ENCODE peak calls at places on chromosomes 13 and 19, in four cellular contexts. One of them, this sample, is unnamed.

GRCh38 chr19:50796634-50797428 is 6.6 kb downstream of the ACP4 start:
- DNase-seq in NCI-H446: no peak
- DNase-seq in stimulated activated CD8-positive, alpha-beta memory T cell treated with anti-CD3 and anti-CD28 coated beads, Interleukin-15, amount 100 ng/mL, for 4 hours: no peak
- DNase-seq in G401: no peak
- DNase-seq in this sample: no peak

GRCh38 chr19:6587093-6587820 is 3.7 kb downstream of the CD70 start:
- DNase-seq in NCI-H446: no peak
- DNase-seq in stimulated activated CD8-positive, alpha-beta memory T cell treated with anti-CD3 and anti-CD28 coated beads, Interleukin-15, amount 100 ng/mL, for 4 hours: no peak
- DNase-seq in G401: no peak
- DNase-seq in this sample: no peak

GRCh38 chr13:41706189-41706588 is 248.8 kb downstream of the RGCC start:
- DNase-seq in NCI-H446: no peak
- DNase-seq in stimulated activated CD8-positive, alpha-beta memory T cell treated with anti-CD3 and anti-CD28 coated beads, Interleukin-15, amount 100 ng/mL, for 4 hours: no peak
- DNase-seq in G401: no peak
- DNase-seq in this sample: no peak

GRCh38 chr19:3834349-3835054 is 34.3 kb downstream of the ZFR2 start:
- DNase-seq in NCI-H446: no peak
- DNase-seq in stimulated activated CD8-positive, alpha-beta memory T cell treated with anti-CD3 and anti-CD28 coated beads, Interleukin-15, amount 100 ng/mL, for 4 hours: no peak
- DNase-seq in G401: no peak
- DNase-seq in this sample: no peak

GRCh38 chr13:46551410-46552301 is 1.3 kb upstream of the LRCH1 start:
- DNase-seq in NCI-H446: peak
- DNase-seq in stimulated activated CD8-positive, alpha-beta memory T cell treated with anti-CD3 and anti-CD28 coated beads, Interleukin-15, amount 100 ng/mL, for 4 hours: no peak
- DNase-seq in G401: peak
- DNase-seq in this sample: peak

GRCh38 chr13:26965976-26966375 is 205.4 kb upstream of the GPR12 start:
- DNase-seq in NCI-H446: peak
- DNase-seq in stimulated activated CD8-positive, alpha-beta memory T cell treated with anti-CD3 and anti-CD28 coated beads, Interleukin-15, amount 100 ng/mL, for 4 hours: no peak
- DNase-seq in G401: no peak
- DNase-seq in this sample: peak

GRCh38 chr19:15449620-15450527 is at the start of gene WIZ:
- DNase-seq in NCI-H446: peak
- DNase-seq in stimulated activated CD8-positive, alpha-beta memory T cell treated with anti-CD3 and anti-CD28 coated beads, Interleukin-15, amount 100 ng/mL, for 4 hours: peak
- DNase-seq in G401: peak
- DNase-seq in this sample: peak

GRCh38 chr13:80033286-80033685 is 307.6 kb downstream of the SPRY2 start:
- DNase-seq in NCI-H446: no peak
- DNase-seq in stimulated activated CD8-positive, alpha-beta memory T cell treated with anti-CD3 and anti-CD28 coated beads, Interleukin-15, amount 100 ng/mL, for 4 hours: no peak
- DNase-seq in G401: no peak
- DNase-seq in this sample: no peak

GRCh38 chr19:15587663-15588062 is 27.4 kb upstream of the CYP4F8 start:
- DNase-seq in NCI-H446: no peak
- DNase-seq in stimulated activated CD8-positive, alpha-beta memory T cell treated with anti-CD3 and anti-CD28 coated beads, Interleukin-15, amount 100 ng/mL, for 4 hours: no peak
- DNase-seq in G401: no peak
- DNase-seq in this sample: no peak

GRCh38 chr19:1248454-1249297 is at the start of gene MIDN:
- DNase-seq in NCI-H446: peak
- DNase-seq in stimulated activated CD8-positive, alpha-beta memory T cell treated with anti-CD3 and anti-CD28 coated beads, Interleukin-15, amount 100 ng/mL, for 4 hours: peak
- DNase-seq in G401: peak
- DNase-seq in this sample: peak

GRCh38 chr19:7582446-7582845 is 13.2 kb upstream of the CAMSAP3 start:
- DNase-seq in NCI-H446: no peak
- DNase-seq in stimulated activated CD8-positive, alpha-beta memory T cell treated with anti-CD3 and anti-CD28 coated beads, Interleukin-15, amount 100 ng/mL, for 4 hours: no peak
- DNase-seq in G401: no peak
- DNase-seq in this sample: no peak

GRCh38 chr19:13633109-13633508 is 126.8 kb upstream of the CACNA1A start:
- DNase-seq in NCI-H446: no peak
- DNase-seq in stimulated activated CD8-positive, alpha-beta memory T cell treated with anti-CD3 and anti-CD28 coated beads, Interleukin-15, amount 100 ng/mL, for 4 hours: no peak
- DNase-seq in G401: no peak
- DNase-seq in this sample: peak

GRCh38 chr19:12882589-12882988 is 1.3 kb upstream of the DNASE2 start:
- DNase-seq in NCI-H446: no peak
- DNase-seq in stimulated activated CD8-positive, alpha-beta memory T cell treated with anti-CD3 and anti-CD28 coated beads, Interleukin-15, amount 100 ng/mL, for 4 hours: no peak
- DNase-seq in G401: no peak
- DNase-seq in this sample: no peak

GRCh38 chr13:110484290-110485048 is 77.1 kb downstream of the RAB20 start:
- DNase-seq in NCI-H446: no peak
- DNase-seq in stimulated activated CD8-positive, alpha-beta memory T cell treated with anti-CD3 and anti-CD28 coated beads, Interleukin-15, amount 100 ng/mL, for 4 hours: no peak
- DNase-seq in G401: no peak
- DNase-seq in this sample: no peak

GRCh38 chr13:33606692-33607091 is 211.3 kb upstream of the RFC3 start:
- DNase-seq in NCI-H446: no peak
- DNase-seq in stimulated activated CD8-positive, alpha-beta memory T cell treated with anti-CD3 and anti-CD28 coated beads, Interleukin-15, amount 100 ng/mL, for 4 hours: no peak
- DNase-seq in G401: no peak
- DNase-seq in this sample: no peak

GRCh38 chr19:48405850-48406249 is 12.4 kb downstream of the GRIN2D start:
- DNase-seq in NCI-H446: no peak
- DNase-seq in stimulated activated CD8-positive, alpha-beta memory T cell treated with anti-CD3 and anti-CD28 coated beads, Interleukin-15, amount 100 ng/mL, for 4 hours: no peak
- DNase-seq in G401: no peak
- DNase-seq in this sample: no peak

GRCh38 chr13:46469064-46469463 is 82.0 kb upstream of the RUBCNL start:
- DNase-seq in NCI-H446: no peak
- DNase-seq in stimulated activated CD8-positive, alpha-beta memory T cell treated with anti-CD3 and anti-CD28 coated beads, Interleukin-15, amount 100 ng/mL, for 4 hours: no peak
- DNase-seq in G401: no peak
- DNase-seq in this sample: no peak

GRCh38 chr19:19342086-19343015 is 21.7 kb downstream of the MAU2 start:
- DNase-seq in NCI-H446: no peak
- DNase-seq in stimulated activated CD8-positive, alpha-beta memory T cell treated with anti-CD3 and anti-CD28 coated beads, Interleukin-15, amount 100 ng/mL, for 4 hours: no peak
- DNase-seq in G401: peak
- DNase-seq in this sample: peak